ENCODE peak calls at places on chromosome 4, in four cellular contexts. One of them, this sample, is unnamed. For H3K27me3, the result is how much of the 10 kb centered on the place peaks cover.

GRCh38 chr4:147793569-147793968 is 61.7 kb downstream of the ARHGAP10 start:
- DNase-seq in GM23248: no peak
- DNase-seq in fibroblast of lung: peak
- DNase-seq in transverse colon: no peak
- DNase-seq in this sample: no peak

GRCh38 chr4:24770111-24770584 is 25.2 kb upstream of the SOD3 start:
- DNase-seq in GM23248: peak
- DNase-seq in fibroblast of lung: peak
- DNase-seq in transverse colon: no peak
- DNase-seq in this sample: no peak

GRCh38 chr4:168028568-168028967 is 63.8 kb upstream of the ANXA10 start:
- DNase-seq in GM23248: peak
- DNase-seq in fibroblast of lung: no peak
- DNase-seq in transverse colon: no peak
- DNase-seq in this sample: no peak

GRCh38 chr4:89221175-89221867 is 86.3 kb downstream of the GPRIN3 start:
- DNase-seq in GM23248: peak
- DNase-seq in fibroblast of lung: peak
- DNase-seq in transverse colon: no peak
- DNase-seq in this sample: no peak

GRCh38 chr4:147831452-147832192 is 99.7 kb downstream of the ARHGAP10 start:
- DNase-seq in GM23248: peak
- DNase-seq in fibroblast of lung: peak
- DNase-seq in transverse colon: peak
- DNase-seq in this sample: peak

GRCh38 chr4:11954093-11954492 is 525.4 kb upstream of the HS3ST1 start:
- DNase-seq in GM23248: peak
- DNase-seq in fibroblast of lung: peak
- DNase-seq in transverse colon: peak
- DNase-seq in this sample: no peak

GRCh38 chr4:61425315-61425714 is 225.2 kb downstream of the ADGRL3 start:
- DNase-seq in GM23248: no peak
- DNase-seq in fibroblast of lung: no peak
- DNase-seq in transverse colon: no peak
- DNase-seq in this sample: no peak

GRCh38 chr4:181807771-181808170 is 435.4 kb upstream of the TENM3 start:
- DNase-seq in GM23248: no peak
- DNase-seq in fibroblast of lung: no peak
- DNase-seq in transverse colon: no peak
- DNase-seq in this sample: no peak

GRCh38 chr4:169152899-169153298 is 117.9 kb downstream of the SH3RF1 start:
- DNase-seq in GM23248: no peak
- DNase-seq in fibroblast of lung: no peak
- DNase-seq in transverse colon: no peak
- DNase-seq in this sample: no peak

GRCh38 chr4:183987529-183987946 is 82.4 kb downstream of the STOX2 start:
- DNase-seq in GM23248: peak
- DNase-seq in fibroblast of lung: peak
- DNase-seq in transverse colon: peak
- DNase-seq in this sample: peak

GRCh38 chr4:4384837-4385236 is 2.1 kb upstream of the NSG1 start:
- DNase-seq in GM23248: peak
- DNase-seq in fibroblast of lung: no peak
- DNase-seq in transverse colon: no peak
- DNase-seq in this sample: no peak
- H3K27me3 ChIP-seq in GM23248: half or more
- H3K27me3 ChIP-seq in fibroblast of lung: under half
- H3K27me3 ChIP-seq in transverse colon: half or more
- H3K27me3 ChIP-seq in this sample: under half

DNA sequence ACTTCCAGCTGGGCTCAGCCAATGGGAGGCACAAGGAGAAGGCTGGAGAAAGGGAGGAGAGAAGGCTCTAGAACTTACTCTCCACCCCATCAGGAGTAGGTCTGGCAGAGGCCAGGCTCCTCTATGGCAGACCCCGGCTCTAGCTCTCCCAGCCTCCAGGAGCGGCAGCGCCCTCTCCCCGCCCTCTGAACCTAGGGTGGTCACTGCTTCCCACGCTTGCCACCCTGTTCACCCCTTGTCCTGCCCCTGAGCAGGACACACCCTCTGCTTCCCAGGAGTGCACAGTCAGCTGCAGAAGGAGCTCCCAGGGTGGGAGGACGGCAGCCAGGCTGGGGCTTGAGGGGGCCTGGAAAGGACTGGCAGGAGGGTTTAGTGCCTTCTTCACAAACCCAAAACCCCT is 53.0 kb upstream of the CRMP1 start:
- DNase-seq in GM23248: no peak
- DNase-seq in fibroblast of lung: no peak
- DNase-seq in transverse colon: no peak
- DNase-seq in this sample: no peak
- H3K27me3 ChIP-seq in GM23248: under half
- H3K27me3 ChIP-seq in fibroblast of lung: under half
- H3K27me3 ChIP-seq in transverse colon: under half
- H3K27me3 ChIP-seq in this sample: under half

GRCh38 chr4:3723232-3723642 is 42.9 kb upstream of the ADRA2C start:
- DNase-seq in GM23248: no peak
- DNase-seq in fibroblast of lung: no peak
- DNase-seq in transverse colon: no peak
- DNase-seq in this sample: no peak
- H3K27me3 ChIP-seq in GM23248: under half
- H3K27me3 ChIP-seq in fibroblast of lung: under half
- H3K27me3 ChIP-seq in transverse colon: half or more
- H3K27me3 ChIP-seq in this sample: under half

DNA sequence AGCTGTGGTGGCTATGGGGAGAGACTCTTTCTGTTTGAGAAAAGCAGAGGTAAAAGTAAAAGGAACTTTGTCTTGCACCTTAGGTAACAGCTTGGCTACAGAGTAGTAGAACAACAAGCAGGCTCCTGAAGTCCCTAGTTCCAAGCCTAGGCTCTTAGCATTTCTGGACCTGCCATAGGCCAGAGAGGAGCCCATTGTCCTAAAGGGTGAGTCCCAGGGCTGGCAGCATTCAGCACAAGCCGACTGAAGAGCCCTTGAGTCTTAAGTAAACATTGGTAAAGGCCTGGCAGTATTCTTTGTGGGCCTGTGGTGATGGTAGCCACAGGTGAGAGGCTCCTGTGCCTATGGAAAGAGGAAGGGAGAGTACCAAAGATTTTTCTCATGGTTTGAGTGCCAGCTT is 38.2 kb downstream of the CSN3 start:
- DNase-seq in GM23248: no peak
- DNase-seq in fibroblast of lung: no peak
- DNase-seq in transverse colon: no peak
- DNase-seq in this sample: no peak
- H3K27me3 ChIP-seq in GM23248: under half
- H3K27me3 ChIP-seq in fibroblast of lung: under half
- H3K27me3 ChIP-seq in transverse colon: under half
- H3K27me3 ChIP-seq in this sample: under half

DNA sequence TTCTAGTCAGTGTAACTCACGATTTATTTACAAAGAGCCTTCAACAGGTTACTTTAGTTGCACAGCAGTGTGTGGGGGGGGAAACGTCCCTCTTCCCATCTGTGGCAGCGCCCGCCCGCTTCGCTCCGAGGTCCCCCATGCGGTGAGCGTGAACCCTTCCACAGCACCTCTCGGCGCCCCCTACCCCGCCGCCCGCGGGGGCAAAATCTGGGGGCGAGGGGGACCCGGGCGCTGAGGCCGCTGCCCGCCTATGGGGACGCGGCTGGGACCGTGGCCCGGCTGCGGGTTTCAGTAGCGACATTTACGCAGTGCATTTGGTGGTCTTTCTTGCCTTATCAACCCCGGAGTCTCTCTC is 6.4 kb downstream of the NKX6-1 start:
- DNase-seq in GM23248: no peak
- DNase-seq in fibroblast of lung: no peak
- DNase-seq in transverse colon: no peak
- DNase-seq in this sample: no peak
- H3K27me3 ChIP-seq in GM23248: half or more
- H3K27me3 ChIP-seq in fibroblast of lung: under half
- H3K27me3 ChIP-seq in transverse colon: half or more
- H3K27me3 ChIP-seq in this sample: half or more

GRCh38 chr4:818106-818921 is 7.6 kb downstream of the CPLX1 start:
- DNase-seq in GM23248: no peak
- DNase-seq in fibroblast of lung: no peak
- DNase-seq in transverse colon: no peak
- DNase-seq in this sample: no peak
- H3K27me3 ChIP-seq in GM23248: under half
- H3K27me3 ChIP-seq in fibroblast of lung: under half
- H3K27me3 ChIP-seq in transverse colon: half or more
- H3K27me3 ChIP-seq in this sample: under half